ENCODE peak calls at places on chromosome 4, in nine cellular contexts. One of them, this sample, is unnamed.

GRCh38 chr4:87419578-87420249 is 2.7 kb upstream of the NUDT9 start:
- DNase-seq in thoracic aorta: no peak
- DNase-seq in left lung: no peak
- DNase-seq in GM23338: no peak
- DNase-seq in tibial artery: no peak
- DNase-seq in AG04450: no peak
- DNase-seq in neural progenitor cell: peak; percentile 40
- DNase-seq in left ventricle myocardium inferior: no peak
- DNase-seq in A549: no peak
- DNase-seq in this sample: no peak

GRCh38 chr4:157220026-157220881 is at the start of gene GRIA2:
- DNase-seq in thoracic aorta: no peak
- DNase-seq in left lung: peak; percentile 81
- DNase-seq in GM23338: peak; percentile 78
- DNase-seq in tibial artery: no peak
- DNase-seq in AG04450: no peak
- DNase-seq in neural progenitor cell: peak; percentile 93
- DNase-seq in left ventricle myocardium inferior: no peak
- DNase-seq in A549: peak; percentile 15
- DNase-seq in this sample: no peak

GRCh38 chr4:7197910-7198309 is 5.6 kb downstream of the SORCS2 start:
- DNase-seq in thoracic aorta: no peak
- DNase-seq in left lung: peak; percentile 43
- DNase-seq in GM23338: no peak
- DNase-seq in tibial artery: peak; percentile 13
- DNase-seq in AG04450: no peak
- DNase-seq in neural progenitor cell: no peak
- DNase-seq in left ventricle myocardium inferior: no peak
- DNase-seq in A549: no peak
- DNase-seq in this sample: no peak

GRCh38 chr4:145388043-145388442 is 93.6 kb upstream of the SMAD1 start:
- DNase-seq in thoracic aorta: no peak
- DNase-seq in left lung: no peak
- DNase-seq in GM23338: no peak
- DNase-seq in tibial artery: no peak
- DNase-seq in AG04450: no peak
- DNase-seq in neural progenitor cell: no peak
- DNase-seq in left ventricle myocardium inferior: no peak
- DNase-seq in A549: no peak
- DNase-seq in this sample: no peak

GRCh38 chr4:173777421-173777820 is 247.4 kb upstream of the HAND2 start:
- DNase-seq in thoracic aorta: no peak
- DNase-seq in left lung: peak; percentile 47
- DNase-seq in GM23338: no peak
- DNase-seq in tibial artery: no peak
- DNase-seq in AG04450: no peak
- DNase-seq in neural progenitor cell: no peak
- DNase-seq in left ventricle myocardium inferior: no peak
- DNase-seq in A549: no peak
- DNase-seq in this sample: no peak

GRCh38 chr4:23333946-23334878 is 555.6 kb downstream of the PPARGC1A start:
- DNase-seq in thoracic aorta: no peak
- DNase-seq in left lung: no peak
- DNase-seq in GM23338: peak; percentile 85
- DNase-seq in tibial artery: no peak
- DNase-seq in AG04450: peak; percentile 11
- DNase-seq in neural progenitor cell: peak; percentile 54
- DNase-seq in left ventricle myocardium inferior: no peak
- DNase-seq in A549: no peak
- DNase-seq in this sample: no peak

GRCh38 chr4:106266201-106266600 is 49.8 kb downstream of the TBCK start:
- DNase-seq in thoracic aorta: no peak
- DNase-seq in left lung: no peak
- DNase-seq in GM23338: peak; percentile 53
- DNase-seq in tibial artery: no peak
- DNase-seq in AG04450: peak; percentile 18
- DNase-seq in neural progenitor cell: no peak
- DNase-seq in left ventricle myocardium inferior: no peak
- DNase-seq in A549: peak; percentile 2
- DNase-seq in this sample: peak; percentile 12

GRCh38 chr4:96874657-96875056 is 1034.8 kb downstream of the PDHA2 start:
- DNase-seq in thoracic aorta: no peak
- DNase-seq in left lung: no peak
- DNase-seq in GM23338: peak; percentile 49
- DNase-seq in tibial artery: no peak
- DNase-seq in AG04450: no peak
- DNase-seq in neural progenitor cell: no peak
- DNase-seq in left ventricle myocardium inferior: no peak
- DNase-seq in A549: no peak
- DNase-seq in this sample: no peak

GRCh38 chr4:117331817-117332216 is 246.4 kb upstream of the TRAM1L1 start:
- DNase-seq in thoracic aorta: no peak
- DNase-seq in left lung: no peak
- DNase-seq in GM23338: no peak
- DNase-seq in tibial artery: no peak
- DNase-seq in AG04450: no peak
- DNase-seq in neural progenitor cell: no peak
- DNase-seq in left ventricle myocardium inferior: no peak
- DNase-seq in A549: no peak
- DNase-seq in this sample: no peak

GRCh38 chr4:86564795-86565194 is 29.3 kb upstream of the PTPN13 start:
- DNase-seq in thoracic aorta: no peak
- DNase-seq in left lung: no peak
- DNase-seq in GM23338: no peak
- DNase-seq in tibial artery: no peak
- DNase-seq in AG04450: no peak
- DNase-seq in neural progenitor cell: no peak
- DNase-seq in left ventricle myocardium inferior: no peak
- DNase-seq in A549: no peak
- DNase-seq in this sample: no peak

GRCh38 chr4:126372634-126373033 is 1057.9 kb downstream of the FAT4 start:
- DNase-seq in thoracic aorta: no peak
- DNase-seq in left lung: no peak
- DNase-seq in GM23338: no peak
- DNase-seq in tibial artery: no peak
- DNase-seq in AG04450: no peak
- DNase-seq in neural progenitor cell: no peak
- DNase-seq in left ventricle myocardium inferior: no peak
- DNase-seq in A549: no peak
- DNase-seq in this sample: no peak

GRCh38 chr4:166252487-166253402 is 379.7 kb downstream of the TLL1 start:
- DNase-seq in thoracic aorta: no peak
- DNase-seq in left lung: no peak
- DNase-seq in GM23338: peak; percentile 62
- DNase-seq in tibial artery: no peak
- DNase-seq in AG04450: no peak
- DNase-seq in neural progenitor cell: peak; percentile 57
- DNase-seq in left ventricle myocardium inferior: no peak
- DNase-seq in A549: no peak
- DNase-seq in this sample: no peak

GRCh38 chr4:6362896-6363295 is 93.2 kb downstream of the WFS1 start:
- DNase-seq in thoracic aorta: no peak
- DNase-seq in left lung: peak; percentile 66
- DNase-seq in GM23338: peak; percentile 78
- DNase-seq in tibial artery: no peak
- DNase-seq in AG04450: no peak
- DNase-seq in neural progenitor cell: peak; percentile 85
- DNase-seq in left ventricle myocardium inferior: no peak
- DNase-seq in A549: no peak
- DNase-seq in this sample: no peak

GRCh38 chr4:187499961-187500360 is 495.6 kb upstream of the ZFP42 start:
- DNase-seq in thoracic aorta: no peak
- DNase-seq in left lung: no peak
- DNase-seq in GM23338: no peak
- DNase-seq in tibial artery: no peak
- DNase-seq in AG04450: no peak
- DNase-seq in neural progenitor cell: no peak
- DNase-seq in left ventricle myocardium inferior: no peak
- DNase-seq in A549: no peak
- DNase-seq in this sample: no peak

GRCh38 chr4:70239497-70239896 is 2.9 kb upstream of the CSN3 start:
- DNase-seq in thoracic aorta: no peak
- DNase-seq in left lung: no peak
- DNase-seq in GM23338: no peak
- DNase-seq in tibial artery: no peak
- DNase-seq in AG04450: no peak
- DNase-seq in neural progenitor cell: no peak
- DNase-seq in left ventricle myocardium inferior: no peak
- DNase-seq in A549: no peak
- DNase-seq in this sample: no peak

GRCh38 chr4:153645183-153645582 is 38.9 kb upstream of the TLR2 start:
- DNase-seq in thoracic aorta: no peak
- DNase-seq in left lung: no peak
- DNase-seq in GM23338: peak; percentile 44
- DNase-seq in tibial artery: no peak
- DNase-seq in AG04450: no peak
- DNase-seq in neural progenitor cell: no peak
- DNase-seq in left ventricle myocardium inferior: no peak
- DNase-seq in A549: no peak
- DNase-seq in this sample: no peak

GRCh38 chr4:8662776-8663175 is 70.2 kb downstream of the CPZ start:
- DNase-seq in thoracic aorta: no peak
- DNase-seq in left lung: no peak
- DNase-seq in GM23338: no peak
- DNase-seq in tibial artery: no peak
- DNase-seq in AG04450: no peak
- DNase-seq in neural progenitor cell: no peak
- DNase-seq in left ventricle myocardium inferior: no peak
- DNase-seq in A549: no peak
- DNase-seq in this sample: no peak

DNA sequence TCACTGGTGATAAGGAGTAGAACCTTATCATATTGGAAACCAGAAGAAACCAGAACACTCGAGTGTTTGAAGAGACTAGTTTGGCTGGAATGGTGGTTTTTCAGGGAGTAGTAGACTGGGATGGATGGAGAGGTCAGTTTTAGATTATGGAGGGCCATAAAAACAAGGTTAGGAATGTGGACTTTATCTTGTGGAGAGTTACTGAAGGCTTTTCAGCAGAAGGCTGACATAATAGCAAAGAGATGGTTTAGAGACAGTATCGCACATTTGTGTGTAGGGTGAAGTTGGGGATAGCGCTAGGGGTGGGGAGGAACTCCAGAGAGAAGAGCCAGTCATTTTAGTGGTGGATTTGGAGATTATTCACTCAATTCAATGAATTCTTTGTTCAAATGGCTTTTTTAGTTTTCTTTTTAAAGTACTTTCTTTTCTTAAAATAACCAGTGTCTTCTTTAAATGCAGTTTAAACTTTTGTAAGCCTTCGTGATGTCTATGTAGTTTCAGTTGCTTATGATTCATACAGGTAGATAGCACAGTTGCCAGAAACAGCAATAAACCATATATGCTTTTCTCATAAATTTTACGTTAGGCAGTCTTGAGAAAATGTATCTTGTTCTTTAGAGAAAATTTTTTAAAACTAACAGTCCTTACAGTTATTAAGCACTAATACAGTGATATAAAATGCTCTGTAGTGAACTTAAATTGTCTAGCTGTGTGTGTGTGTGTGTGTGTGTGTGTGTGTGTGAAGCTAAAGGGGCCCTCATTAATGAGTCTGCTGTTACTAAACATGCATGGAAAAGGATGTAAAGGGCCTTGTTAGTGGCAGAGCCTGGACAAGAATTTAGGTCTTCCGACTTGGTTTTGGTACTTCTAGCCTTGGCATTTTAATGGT is 3.8 kb downstream of the ARHGAP10 start:
- DNase-seq in thoracic aorta: no peak
- DNase-seq in left lung: no peak
- DNase-seq in GM23338: no peak
- DNase-seq in tibial artery: no peak
- DNase-seq in AG04450: no peak
- DNase-seq in neural progenitor cell: no peak
- DNase-seq in left ventricle myocardium inferior: no peak
- DNase-seq in A549: no peak
- DNase-seq in this sample: no peak
- H3K4me3 ChIP-seq in thoracic aorta: peak overlapping the region; percentile 94
- H3K4me3 ChIP-seq in left lung: no peak overlapping the region
- H3K4me3 ChIP-seq in GM23338: no peak overlapping the region
- H3K4me3 ChIP-seq in tibial artery: peak overlapping the region; percentile 91
- H3K4me3 ChIP-seq in AG04450: peak overlapping the region; percentile 11
- H3K4me3 ChIP-seq in neural progenitor cell: no peak overlapping the region
- H3K4me3 ChIP-seq in left ventricle myocardium inferior: peak overlapping the region; percentile 93
- H3K4me3 ChIP-seq in A549: no peak overlapping the region
- H3K4me3 ChIP-seq in this sample: peak overlapping the region; percentile 38

GRCh38 chr4:76504613-76505465 is 69.8 kb downstream of the SHROOM3 start:
- DNase-seq in thoracic aorta: no peak
- DNase-seq in left lung: no peak
- DNase-seq in GM23338: peak; percentile 79
- DNase-seq in tibial artery: no peak
- DNase-seq in AG04450: peak; percentile 11
- DNase-seq in neural progenitor cell: peak; percentile 53
- DNase-seq in left ventricle myocardium inferior: no peak
- DNase-seq in A549: peak; percentile 33
- DNase-seq in this sample: peak; percentile 22
- TF ChIP-seq CTCF in thoracic aorta: peak; percentile 73
- TF ChIP-seq CTCF in left lung: peak; percentile 44
- TF ChIP-seq CTCF in GM23338: peak; percentile 70
- TF ChIP-seq CTCF in tibial artery: peak; percentile 77
- TF ChIP-seq CTCF in AG04450: peak; percentile 73
- TF ChIP-seq CTCF in neural progenitor cell: peak; percentile 74
- TF ChIP-seq CTCF in left ventricle myocardium inferior: peak; percentile 76
- TF ChIP-seq CTCF in A549: peak; percentile 62
- TF ChIP-seq CTCF in this sample: peak; percentile 49

DNA sequence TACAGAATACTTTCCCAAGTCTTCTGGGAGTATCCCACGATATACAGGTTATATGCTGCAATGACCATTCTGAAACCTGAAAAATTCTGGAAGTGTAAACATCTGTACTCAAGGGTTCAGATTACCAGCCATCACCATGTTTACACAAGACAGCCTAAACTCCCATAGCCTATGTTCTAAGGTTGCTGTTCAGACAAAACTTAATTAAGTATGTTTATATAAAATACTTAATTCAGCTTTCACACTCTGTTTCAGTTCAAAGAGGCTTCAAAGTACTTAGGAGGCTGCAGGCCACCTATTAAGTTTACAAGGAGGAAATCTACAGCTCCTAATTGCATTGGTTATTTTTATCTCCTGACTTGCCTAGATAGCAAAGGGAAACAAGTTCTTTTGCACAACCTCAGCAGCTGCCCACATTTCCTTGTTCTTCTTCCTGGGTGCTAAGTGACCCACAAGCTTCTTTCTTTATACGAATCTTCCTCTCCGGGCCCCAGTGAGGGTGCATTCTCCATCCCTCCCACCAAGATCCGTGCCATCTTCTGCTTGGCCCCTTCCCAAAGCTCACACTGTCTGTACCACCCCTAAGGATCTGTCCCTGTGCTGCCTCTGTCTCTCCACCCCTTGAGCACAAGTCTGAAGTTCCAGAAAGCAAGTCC is 2.0 kb downstream of the GAK start:
- DNase-seq in thoracic aorta: no peak
- DNase-seq in left lung: no peak
- DNase-seq in GM23338: no peak
- DNase-seq in tibial artery: no peak
- DNase-seq in AG04450: no peak
- DNase-seq in neural progenitor cell: no peak
- DNase-seq in left ventricle myocardium inferior: no peak
- DNase-seq in A549: no peak
- DNase-seq in this sample: no peak
- H3K4me3 ChIP-seq in thoracic aorta: peak overlapping the region; percentile 99
- H3K4me3 ChIP-seq in left lung: peak overlapping the region; percentile 95
- H3K4me3 ChIP-seq in GM23338: no peak overlapping the region
- H3K4me3 ChIP-seq in tibial artery: no peak overlapping the region
- H3K4me3 ChIP-seq in AG04450: peak overlapping the region; percentile 94
- H3K4me3 ChIP-seq in neural progenitor cell: no peak overlapping the region
- H3K4me3 ChIP-seq in left ventricle myocardium inferior: peak overlapping the region; percentile 99
- H3K4me3 ChIP-seq in A549: peak overlapping the region; percentile 99
- H3K4me3 ChIP-seq in this sample: peak overlapping the region; percentile 9

GRCh38 chr4:103264905-103265304 is 66.8 kb upstream of the CENPE start:
- DNase-seq in thoracic aorta: no peak
- DNase-seq in left lung: no peak
- DNase-seq in GM23338: no peak
- DNase-seq in tibial artery: no peak
- DNase-seq in AG04450: no peak
- DNase-seq in neural progenitor cell: no peak
- DNase-seq in left ventricle myocardium inferior: no peak
- DNase-seq in A549: no peak
- DNase-seq in this sample: no peak
- TF ChIP-seq CTCF in thoracic aorta: no peak
- TF ChIP-seq CTCF in left lung: no peak
- TF ChIP-seq CTCF in GM23338: no peak
- TF ChIP-seq CTCF in tibial artery: no peak
- TF ChIP-seq CTCF in AG04450: no peak
- TF ChIP-seq CTCF in neural progenitor cell: no peak
- TF ChIP-seq CTCF in left ventricle myocardium inferior: no peak
- TF ChIP-seq CTCF in A549: no peak
- TF ChIP-seq CTCF in this sample: no peak

This sample was measured in GM12864.